ENCODE peak calls at places on chromosome 13, in four cellular contexts. G is RWPE2, S is HFF-Myc, Z is endothelial cell of umbilical vein. N is an unnamed sample.
A peak's percentile ranks its signal among the peaks of the same experiment; 100 is the strongest.

GRCh38 chr13:53250272-53250875 is 221.8 kb downstream of the OLFM4 start:
- DNase-seq in G (no peak), S (peak; percentile 38), Z (peak; percentile 63), N (peak; percentile 64)

GRCh38 chr13:104015646-104016396 is 949.6 kb upstream of the SLC10A2 start:
- DNase-seq in G (no peak), S (no peak), Z (peak; percentile 89), N (peak; percentile 60)

GRCh38 chr13:63497601-63498000 is 2082.0 kb upstream of the PCDH20 start:
- DNase-seq in G (no peak), S (no peak), Z (peak; percentile 4), N (no peak)

GRCh38 chr13:44989941-44990340 is 603 bp downstream of the GPALPP1 start:
- DNase-seq in G (no peak), S (no peak), Z (no peak), N (no peak)

GRCh38 chr13:76980075-76980718 is 11.7 kb upstream of the CLN5 start:
- DNase-seq in G (peak; percentile 62), S (no peak), Z (peak; percentile 52), N (no peak)

GRCh38 chr13:43020794-43021193 is 2.6 kb upstream of the DNAJC15 start:
- DNase-seq in G (no peak), S (no peak), Z (no peak), N (no peak)

GRCh38 chr13:34990399-34991224 is 48.5 kb downstream of the NBEA start:
- DNase-seq in G (no peak), S (no peak), Z (no peak), N (no peak)

GRCh38 chr13:107669356-107669755 is 546.0 kb downstream of the LIG4 start:
- DNase-seq in G (no peak), S (no peak), Z (peak; percentile 14), N (peak; percentile 9)

GRCh38 chr13:96090240-96091101 is 564 bp downstream of the HS6ST3 start:
- DNase-seq in G (no peak), S (no peak), Z (peak; percentile 6), N (no peak)

GRCh38 chr13:47858678-47859050 is 142.4 kb downstream of the SUCLA2 start:
- DNase-seq in G (no peak), S (peak; percentile 46), Z (no peak), N (peak; percentile 57)

GRCh38 chr13:40568672-40569350 is 97.6 kb downstream of the FOXO1 start:
- DNase-seq in G (no peak), S (no peak), Z (peak; percentile 75), N (no peak)

GRCh38 chr13:79898202-79898826 is 417.4 kb downstream of the NDFIP2 start:
- DNase-seq in G (no peak), S (no peak), Z (no peak), N (no peak)

GRCh38 chr13:22169473-22169872 is 498.6 kb downstream of the FGF9 start:
- DNase-seq in G (no peak), S (no peak), Z (no peak), N (no peak)

GRCh38 chr13:76440568-76440967 is 445.6 kb downstream of the KCTD12 start:
- DNase-seq in G (no peak), S (no peak), Z (no peak), N (no peak)

GRCh38 chr13:81017525-81018152 is 676.7 kb upstream of the SPRY2 start:
- DNase-seq in G (no peak), S (peak; percentile 2), Z (peak; percentile 57), N (peak; percentile 23)

GRCh38 chr13:112683581-112683980 is 6.3 kb upstream of the ATP11A start:
- DNase-seq in G (no peak), S (no peak), Z (no peak), N (no peak)

GRCh38 chr13:98220188-98220765 is 43.2 kb upstream of the RNF113B start:
- DNase-seq in G (no peak), S (no peak), Z (no peak), N (no peak)

GRCh38 chr13:73608731-73609485 is 525.3 kb downstream of the KLF12 start:
- DNase-seq in G (no peak), S (no peak), Z (no peak), N (no peak)

GRCh38 chr13:87536899-87537298 is 134.3 kb upstream of the SLITRK5 start:
- DNase-seq in G (no peak), S (no peak), Z (no peak), N (no peak)

GRCh38 chr13:65881561-65882155 is 1348.5 kb downstream of the PCDH9 start:
- DNase-seq in G (no peak), S (no peak), Z (no peak), N (no peak)

GRCh38 chr13:108005231-108005630 is 210.1 kb downstream of the LIG4 start:
- DNase-seq in G (no peak), S (no peak), Z (no peak), N (no peak)

DNA sequence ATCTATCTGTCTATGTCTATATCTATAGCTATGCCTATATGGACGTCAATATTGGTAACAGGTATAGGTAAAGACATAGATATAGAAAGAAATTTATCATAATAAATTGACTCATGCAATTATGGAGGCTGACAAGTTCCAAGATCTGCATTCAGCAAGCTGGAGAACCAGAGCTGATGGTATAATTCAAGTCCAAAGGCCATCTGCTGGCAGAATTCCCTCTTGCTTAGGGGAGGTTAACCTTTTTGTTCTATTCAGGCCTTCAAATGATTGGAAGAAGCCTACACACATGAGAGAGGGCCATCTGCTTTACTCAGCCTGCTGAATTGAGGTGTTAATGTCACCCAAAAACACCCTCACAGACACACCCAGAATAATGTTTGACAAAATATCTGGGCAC is 10.8 kb downstream of the RASL11A start:
- DNase-seq in G (no peak), S (no peak), Z (no peak), N (no peak)
- TF ChIP-seq CTCF in G (no peak), S (no peak), Z (no peak), N (no peak)

GRCh38 chr13:113815151-113816058 is 48.5 kb downstream of the GAS6 start:
- DNase-seq in G (no peak), S (no peak), Z (peak; percentile 6), N (no peak)

GRCh38 chr13:113816248-113816924 is 47.5 kb downstream of the GAS6 start:
- DNase-seq in G (no peak), S (no peak), Z (no peak), N (no peak)

GRCh38 chr13:113818700-113819295 is 45.1 kb downstream of the GAS6 start:
- DNase-seq in G (no peak), S (no peak), Z (no peak), N (no peak)

GRCh38 chr13:113817860-113818691 is 45.8 kb downstream of the GAS6 start:
- DNase-seq in G (no peak), S (no peak), Z (peak; percentile 16), N (no peak)

DNA sequence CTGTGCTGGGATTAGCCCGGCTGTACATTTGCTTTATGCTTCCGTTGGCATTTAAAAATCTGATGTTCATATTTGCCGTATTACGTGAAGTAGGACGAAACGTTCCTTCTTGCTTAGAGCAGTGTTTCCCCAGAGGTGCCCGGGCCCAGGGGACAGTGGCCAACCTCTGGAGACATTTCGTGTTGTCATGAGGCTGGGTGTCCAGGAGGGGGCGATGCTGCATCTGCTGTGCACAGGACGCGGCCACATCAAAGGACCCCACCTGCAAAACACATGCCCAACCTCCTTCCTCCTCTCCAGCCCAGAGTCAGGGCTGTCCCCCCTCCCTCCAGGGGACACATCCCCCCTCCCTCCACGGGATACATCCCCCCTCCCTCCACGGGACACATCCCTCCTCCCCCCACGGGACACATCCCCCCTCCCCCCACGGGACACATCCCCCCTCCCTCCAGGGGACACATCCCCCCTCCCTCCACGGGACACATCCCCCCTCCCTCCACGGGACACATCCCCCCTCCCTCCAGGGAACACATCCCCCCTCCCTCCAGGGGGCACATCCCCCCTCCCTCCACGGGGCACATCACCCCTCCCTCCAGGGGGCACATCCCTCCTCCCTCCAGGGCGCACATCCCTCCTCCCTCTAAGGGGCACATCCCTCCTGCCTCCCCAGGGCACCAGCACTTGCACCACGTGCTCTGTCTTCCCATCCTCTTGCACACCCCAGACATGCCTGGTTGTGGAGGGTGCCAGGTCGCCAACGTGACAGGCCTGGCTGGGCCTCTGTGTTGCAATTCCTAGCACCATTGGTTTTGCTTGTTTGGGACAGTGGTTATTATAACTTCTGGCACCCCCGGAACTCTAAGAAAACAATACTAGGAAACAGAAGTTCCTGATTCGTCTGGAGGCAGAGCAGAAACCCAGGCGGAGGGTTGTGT is 46.7 kb downstream of the GAS6 start:
- DNase-seq in G (peak; percentile 92), S (peak; percentile 72), Z (peak; percentile 91), N (peak; percentile 73)
- H3K4me3 ChIP-seq in G (no peak overlapping the region), S (no peak overlapping the region), Z (no peak overlapping the region), N (no peak overlapping the region)

GRCh38 chr13:110138009-110138699 is 168.8 kb downstream of the COL4A1 start:
- DNase-seq in G (no peak), S (no peak), Z (peak; percentile 74), N (no peak)
- TF ChIP-seq CTCF in G (peak; percentile 38), S (peak; percentile 2), Z (no peak), N (peak; percentile 0)

DNA sequence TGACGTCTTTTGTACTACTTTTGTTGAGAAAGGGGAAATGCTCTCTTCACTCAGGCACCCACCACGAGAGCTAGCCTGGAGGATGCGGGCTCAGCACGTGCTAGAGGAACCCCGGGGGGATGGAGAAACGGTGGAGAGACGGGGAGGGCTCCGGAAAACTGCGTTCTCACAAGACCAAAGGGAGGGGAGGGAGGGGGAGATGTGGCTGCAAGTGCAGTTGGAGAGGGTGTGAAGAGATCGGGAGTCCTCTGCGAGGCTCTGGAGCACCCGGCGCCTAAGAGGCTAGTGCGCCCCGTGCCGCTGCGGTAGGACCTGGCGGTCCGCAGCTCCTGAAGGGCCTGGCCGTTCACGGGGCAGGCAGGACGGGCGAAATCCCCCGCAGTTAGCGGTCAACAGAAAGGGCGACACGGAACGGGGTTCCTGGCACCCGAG is 43.4 kb upstream of the XPO4 start:
- DNase-seq in G (no peak), S (no peak), Z (peak; percentile 21), N (no peak)
- H3K4me3 ChIP-seq in G (no peak overlapping the region), S (no peak overlapping the region), Z (peak overlapping the region; percentile 5), N (peak overlapping the region; percentile 22)

GRCh38 chr13:110957181-110957884 is 42.5 kb upstream of the ANKRD10 start:
- DNase-seq in G (no peak), S (no peak), Z (no peak), N (no peak)
- TF ChIP-seq CTCF in G (no peak), S (peak; percentile 45), Z (no peak), N (peak; percentile 35)

GRCh38 chr13:51590231-51590630 is 6.0 kb downstream of the WDFY2 start:
- DNase-seq in G (no peak), S (no peak), Z (no peak), N (no peak)

GRCh38 chr13:51589793-51590192 is 5.5 kb downstream of the WDFY2 start:
- DNase-seq in G (no peak), S (no peak), Z (peak; percentile 4), N (no peak)

GRCh38 chr13:51587372-51587771 is 3.1 kb downstream of the WDFY2 start:
- DNase-seq in G (no peak), S (no peak), Z (no peak), N (no peak)

GRCh38 chr13:51590966-51591627 is 6.8 kb downstream of the WDFY2 start:
- DNase-seq in G (no peak), S (peak; percentile 92), Z (peak; percentile 44), N (no peak)

GRCh38 chr13:51588406-51588949 is 4.2 kb downstream of the WDFY2 start:
- DNase-seq in G (no peak), S (no peak), Z (no peak), N (no peak)
- H3K4me3 ChIP-seq in G (no peak overlapping the region), S (no peak overlapping the region), Z (no peak overlapping the region), N (no peak overlapping the region)

N was measured in astrocyte of the cerebellum.